ENCODE peak calls at places on chromosomes 12 and 14, in nine cellular contexts. One of them, this sample, is unnamed.

GRCh38 chr14:106665814-106666213 is 1139.4 kb downstream of the TMEM121 start:
- DNase-seq in Peyer's patch: no peak
- DNase-seq in GDM1: no peak
- DNase-seq in activated gamma-delta T cell treated with Interleukin-2 at 50 U/mL for 16 hours: peak; percentile 25
- DNase-seq in T-cell: no peak
- DNase-seq in right cardiac atrium: no peak
- DNase-seq in DMS53: no peak
- DNase-seq in HFFc6: no peak
- DNase-seq in progenitor cell of endocrine pancreas: no peak
- DNase-seq in this sample: no peak

GRCh38 chr14:90288646-90289355 is 32.4 kb downstream of the PSMC1 start:
- DNase-seq in Peyer's patch: no peak
- DNase-seq in GDM1: no peak
- DNase-seq in activated gamma-delta T cell treated with Interleukin-2 at 50 U/mL for 16 hours: no peak
- DNase-seq in T-cell: no peak
- DNase-seq in right cardiac atrium: peak; percentile 48
- DNase-seq in DMS53: no peak
- DNase-seq in HFFc6: no peak
- DNase-seq in progenitor cell of endocrine pancreas: no peak
- DNase-seq in this sample: peak; percentile 29

GRCh38 chr14:33986804-33987203 is 35.9 kb upstream of the EGLN3 start:
- DNase-seq in Peyer's patch: no peak
- DNase-seq in GDM1: no peak
- DNase-seq in activated gamma-delta T cell treated with Interleukin-2 at 50 U/mL for 16 hours: no peak
- DNase-seq in T-cell: no peak
- DNase-seq in right cardiac atrium: no peak
- DNase-seq in DMS53: peak; percentile 31
- DNase-seq in HFFc6: peak; percentile 68
- DNase-seq in progenitor cell of endocrine pancreas: no peak
- DNase-seq in this sample: no peak

GRCh38 chr14:51448831-51449665 is 202.7 kb upstream of the FRMD6 start:
- DNase-seq in Peyer's patch: no peak
- DNase-seq in GDM1: no peak
- DNase-seq in activated gamma-delta T cell treated with Interleukin-2 at 50 U/mL for 16 hours: no peak
- DNase-seq in T-cell: no peak
- DNase-seq in right cardiac atrium: peak; percentile 20
- DNase-seq in DMS53: peak; percentile 13
- DNase-seq in HFFc6: peak; percentile 78
- DNase-seq in progenitor cell of endocrine pancreas: no peak
- DNase-seq in this sample: no peak

GRCh38 chr12:124694250-124694649 is 126.8 kb upstream of the NCOR2 start:
- DNase-seq in Peyer's patch: no peak
- DNase-seq in GDM1: no peak
- DNase-seq in activated gamma-delta T cell treated with Interleukin-2 at 50 U/mL for 16 hours: peak; percentile 19
- DNase-seq in T-cell: peak; percentile 9
- DNase-seq in right cardiac atrium: no peak
- DNase-seq in DMS53: no peak
- DNase-seq in HFFc6: no peak
- DNase-seq in progenitor cell of endocrine pancreas: no peak
- DNase-seq in this sample: peak; percentile 72

GRCh38 chr12:4116251-4117111 is 157.1 kb upstream of the CCND2 start:
- DNase-seq in Peyer's patch: peak; percentile 63
- DNase-seq in GDM1: no peak
- DNase-seq in activated gamma-delta T cell treated with Interleukin-2 at 50 U/mL for 16 hours: no peak
- DNase-seq in T-cell: no peak
- DNase-seq in right cardiac atrium: no peak
- DNase-seq in DMS53: peak; percentile 98
- DNase-seq in HFFc6: peak; percentile 78
- DNase-seq in progenitor cell of endocrine pancreas: no peak
- DNase-seq in this sample: no peak

GRCh38 chr14:60807971-60808370 is 73.4 kb downstream of the MNAT1 start:
- DNase-seq in Peyer's patch: no peak
- DNase-seq in GDM1: no peak
- DNase-seq in activated gamma-delta T cell treated with Interleukin-2 at 50 U/mL for 16 hours: no peak
- DNase-seq in T-cell: no peak
- DNase-seq in right cardiac atrium: no peak
- DNase-seq in DMS53: no peak
- DNase-seq in HFFc6: peak; percentile 4
- DNase-seq in progenitor cell of endocrine pancreas: no peak
- DNase-seq in this sample: no peak

GRCh38 chr12:102069707-102070106 is 7.9 kb upstream of the WASHC3 start:
- DNase-seq in Peyer's patch: no peak
- DNase-seq in GDM1: no peak
- DNase-seq in activated gamma-delta T cell treated with Interleukin-2 at 50 U/mL for 16 hours: no peak
- DNase-seq in T-cell: no peak
- DNase-seq in right cardiac atrium: no peak
- DNase-seq in DMS53: no peak
- DNase-seq in HFFc6: no peak
- DNase-seq in progenitor cell of endocrine pancreas: no peak
- DNase-seq in this sample: no peak

GRCh38 chr14:68977741-68978549 is 1.2 kb downstream of the ACTN1 start:
- DNase-seq in Peyer's patch: peak; percentile 72
- DNase-seq in GDM1: peak; percentile 77
- DNase-seq in activated gamma-delta T cell treated with Interleukin-2 at 50 U/mL for 16 hours: peak; percentile 62
- DNase-seq in T-cell: peak; percentile 48
- DNase-seq in right cardiac atrium: peak; percentile 79
- DNase-seq in DMS53: peak; percentile 60
- DNase-seq in HFFc6: peak; percentile 90
- DNase-seq in progenitor cell of endocrine pancreas: peak; percentile 38
- DNase-seq in this sample: peak; percentile 63

GRCh38 chr14:50064993-50065392 is 51.4 kb downstream of the VCPKMT start:
- DNase-seq in Peyer's patch: no peak
- DNase-seq in GDM1: peak; percentile 17
- DNase-seq in activated gamma-delta T cell treated with Interleukin-2 at 50 U/mL for 16 hours: peak; percentile 46
- DNase-seq in T-cell: peak; percentile 55
- DNase-seq in right cardiac atrium: no peak
- DNase-seq in DMS53: no peak
- DNase-seq in HFFc6: no peak
- DNase-seq in progenitor cell of endocrine pancreas: no peak
- DNase-seq in this sample: peak; percentile 78

GRCh38 chr14:89252887-89253532 is 164.0 kb downstream of the FOXN3 start:
- DNase-seq in Peyer's patch: no peak
- DNase-seq in GDM1: no peak
- DNase-seq in activated gamma-delta T cell treated with Interleukin-2 at 50 U/mL for 16 hours: no peak
- DNase-seq in T-cell: no peak
- DNase-seq in right cardiac atrium: no peak
- DNase-seq in DMS53: peak; percentile 24
- DNase-seq in HFFc6: no peak
- DNase-seq in progenitor cell of endocrine pancreas: no peak
- DNase-seq in this sample: no peak

GRCh38 chr14:100148837-100149731 is 10.4 kb downstream of the DEGS2 start:
- DNase-seq in Peyer's patch: no peak
- DNase-seq in GDM1: no peak
- DNase-seq in activated gamma-delta T cell treated with Interleukin-2 at 50 U/mL for 16 hours: no peak
- DNase-seq in T-cell: no peak
- DNase-seq in right cardiac atrium: no peak
- DNase-seq in DMS53: no peak
- DNase-seq in HFFc6: no peak
- DNase-seq in progenitor cell of endocrine pancreas: no peak
- DNase-seq in this sample: no peak

GRCh38 chr12:5565933-5566632 is 134.2 kb downstream of the NTF3 start:
- DNase-seq in Peyer's patch: no peak
- DNase-seq in GDM1: no peak
- DNase-seq in activated gamma-delta T cell treated with Interleukin-2 at 50 U/mL for 16 hours: no peak
- DNase-seq in T-cell: no peak
- DNase-seq in right cardiac atrium: no peak
- DNase-seq in DMS53: no peak
- DNase-seq in HFFc6: peak; percentile 63
- DNase-seq in progenitor cell of endocrine pancreas: no peak
- DNase-seq in this sample: no peak

GRCh38 chr12:57985685-57986084 is 44.3 kb downstream of the ATP23 start:
- DNase-seq in Peyer's patch: no peak
- DNase-seq in GDM1: no peak
- DNase-seq in activated gamma-delta T cell treated with Interleukin-2 at 50 U/mL for 16 hours: no peak
- DNase-seq in T-cell: no peak
- DNase-seq in right cardiac atrium: no peak
- DNase-seq in DMS53: no peak
- DNase-seq in HFFc6: no peak
- DNase-seq in progenitor cell of endocrine pancreas: no peak
- DNase-seq in this sample: no peak

GRCh38 chr12:18430425-18431048 is 169.2 kb downstream of the PIK3C2G start:
- DNase-seq in Peyer's patch: no peak
- DNase-seq in GDM1: peak; percentile 11
- DNase-seq in activated gamma-delta T cell treated with Interleukin-2 at 50 U/mL for 16 hours: no peak
- DNase-seq in T-cell: no peak
- DNase-seq in right cardiac atrium: peak; percentile 15
- DNase-seq in DMS53: peak; percentile 92
- DNase-seq in HFFc6: peak; percentile 53
- DNase-seq in progenitor cell of endocrine pancreas: peak; percentile 60
- DNase-seq in this sample: no peak

GRCh38 chr14:43356984-43357545 is 1150.0 kb downstream of the FSCB start:
- DNase-seq in Peyer's patch: no peak
- DNase-seq in GDM1: no peak
- DNase-seq in activated gamma-delta T cell treated with Interleukin-2 at 50 U/mL for 16 hours: no peak
- DNase-seq in T-cell: no peak
- DNase-seq in right cardiac atrium: no peak
- DNase-seq in DMS53: peak; percentile 24
- DNase-seq in HFFc6: no peak
- DNase-seq in progenitor cell of endocrine pancreas: no peak
- DNase-seq in this sample: no peak

GRCh38 chr14:57834001-57834598 is 31.8 kb downstream of the SLC35F4 start:
- DNase-seq in Peyer's patch: no peak
- DNase-seq in GDM1: no peak
- DNase-seq in activated gamma-delta T cell treated with Interleukin-2 at 50 U/mL for 16 hours: no peak
- DNase-seq in T-cell: no peak
- DNase-seq in right cardiac atrium: no peak
- DNase-seq in DMS53: no peak
- DNase-seq in HFFc6: no peak
- DNase-seq in progenitor cell of endocrine pancreas: no peak
- DNase-seq in this sample: no peak

GRCh38 chr12:49643961-49644619 is 20.7 kb downstream of the PRPF40B start:
- DNase-seq in Peyer's patch: no peak
- DNase-seq in GDM1: no peak
- DNase-seq in activated gamma-delta T cell treated with Interleukin-2 at 50 U/mL for 16 hours: no peak
- DNase-seq in T-cell: no peak
- DNase-seq in right cardiac atrium: no peak
- DNase-seq in DMS53: no peak
- DNase-seq in HFFc6: no peak
- DNase-seq in progenitor cell of endocrine pancreas: no peak
- DNase-seq in this sample: no peak

GRCh38 chr14:76908834-76909233 is 82.6 kb downstream of the LRRC74A start:
- DNase-seq in Peyer's patch: no peak
- DNase-seq in GDM1: peak; percentile 96
- DNase-seq in activated gamma-delta T cell treated with Interleukin-2 at 50 U/mL for 16 hours: peak; percentile 37
- DNase-seq in T-cell: peak; percentile 63
- DNase-seq in right cardiac atrium: no peak
- DNase-seq in DMS53: peak; percentile 15
- DNase-seq in HFFc6: no peak
- DNase-seq in progenitor cell of endocrine pancreas: no peak
- DNase-seq in this sample: peak; percentile 71

GRCh38 chr12:71800177-71800576 is 39.4 kb upstream of the TBC1D15 start:
- DNase-seq in Peyer's patch: no peak
- DNase-seq in GDM1: no peak
- DNase-seq in activated gamma-delta T cell treated with Interleukin-2 at 50 U/mL for 16 hours: no peak
- DNase-seq in T-cell: no peak
- DNase-seq in right cardiac atrium: no peak
- DNase-seq in DMS53: no peak
- DNase-seq in HFFc6: no peak
- DNase-seq in progenitor cell of endocrine pancreas: no peak
- DNase-seq in this sample: no peak

GRCh38 chr14:76779221-76780057 is 18.2 kb downstream of the VASH1 start:
- DNase-seq in Peyer's patch: no peak
- DNase-seq in GDM1: no peak
- DNase-seq in activated gamma-delta T cell treated with Interleukin-2 at 50 U/mL for 16 hours: no peak
- DNase-seq in T-cell: no peak
- DNase-seq in right cardiac atrium: no peak
- DNase-seq in DMS53: no peak
- DNase-seq in HFFc6: no peak
- DNase-seq in progenitor cell of endocrine pancreas: no peak
- DNase-seq in this sample: no peak

GRCh38 chr14:53338192-53338591 is 185.1 kb upstream of the DDHD1 start:
- DNase-seq in Peyer's patch: no peak
- DNase-seq in GDM1: no peak
- DNase-seq in activated gamma-delta T cell treated with Interleukin-2 at 50 U/mL for 16 hours: no peak
- DNase-seq in T-cell: no peak
- DNase-seq in right cardiac atrium: no peak
- DNase-seq in DMS53: no peak
- DNase-seq in HFFc6: no peak
- DNase-seq in progenitor cell of endocrine pancreas: no peak
- DNase-seq in this sample: no peak

GRCh38 chr14:77027538-77028383 is 747 bp downstream of the IRF2BPL start:
- DNase-seq in Peyer's patch: peak; percentile 85
- DNase-seq in GDM1: peak; percentile 53
- DNase-seq in activated gamma-delta T cell treated with Interleukin-2 at 50 U/mL for 16 hours: peak; percentile 61
- DNase-seq in T-cell: peak; percentile 70
- DNase-seq in right cardiac atrium: peak; percentile 74
- DNase-seq in DMS53: peak; percentile 80
- DNase-seq in HFFc6: peak; percentile 67
- DNase-seq in progenitor cell of endocrine pancreas: peak; percentile 45
- DNase-seq in this sample: peak; percentile 84

GRCh38 chr12:11941601-11942360 is 129.0 kb upstream of the BCL2L14 start:
- DNase-seq in Peyer's patch: no peak
- DNase-seq in GDM1: no peak
- DNase-seq in activated gamma-delta T cell treated with Interleukin-2 at 50 U/mL for 16 hours: no peak
- DNase-seq in T-cell: no peak
- DNase-seq in right cardiac atrium: no peak
- DNase-seq in DMS53: peak; percentile 32
- DNase-seq in HFFc6: peak; percentile 90
- DNase-seq in progenitor cell of endocrine pancreas: no peak
- DNase-seq in this sample: no peak

GRCh38 chr12:124428792-124429281 is 133.9 kb downstream of the RFLNA start:
- DNase-seq in Peyer's patch: no peak
- DNase-seq in GDM1: no peak
- DNase-seq in activated gamma-delta T cell treated with Interleukin-2 at 50 U/mL for 16 hours: no peak
- DNase-seq in T-cell: no peak
- DNase-seq in right cardiac atrium: no peak
- DNase-seq in DMS53: no peak
- DNase-seq in HFFc6: peak; percentile 72
- DNase-seq in progenitor cell of endocrine pancreas: no peak
- DNase-seq in this sample: no peak

This sample was measured in immature natural killer cell.